ENCODE peak calls at places on chromosomes 2 and 18, in eight cellular contexts. Q, G, W, C, M, D, V and L are unnamed samples. For H3K4me1, the result is how much of the 10 kb centered on the place peaks cover.

GRCh38 chr18:59634096-59634495 is 63.1 kb downstream of the CCBE1 start:
- DNase-seq in M (no peak), G (no peak), W (no peak), D (no peak), Q (no peak), V (no peak), C (no peak), L (no peak)

GRCh38 chr18:48918660-48919415 is 31.9 kb downstream of the SMAD7 start:
- DNase-seq in M (no peak), G (no peak), Q (no peak), D (no peak), W (no peak), C (peak), V (no peak), L (no peak)

GRCh38 chr2:27075219-27075871 is 3.1 kb upstream of the EMILIN1 start:
- DNase-seq in G (no peak), C (no peak), M (peak), D (peak), W (peak), V (no peak), Q (no peak), L (no peak)

GRCh38 chr2:237672731-237673129 is 45.3 kb downstream of the LRRFIP1 start:
- DNase-seq in C (no peak), W (no peak), G (no peak), Q (no peak), V (no peak), D (no peak), M (no peak), L (peak)

GRCh38 chr2:220512419-220512818 is 885.0 kb downstream of the SLC4A3 start:
- DNase-seq in W (no peak), C (no peak), Q (no peak), V (no peak), D (no peak), M (no peak), G (no peak), L (no peak)

GRCh38 chr2:42743667-42744005 is 20.3 kb downstream of the OXER1 start:
- DNase-seq in W (no peak), G (no peak), Q (no peak), C (no peak), M (no peak), D (no peak), V (no peak), L (no peak)

GRCh38 chr2:10424051-10424450 is 24.1 kb downstream of the ODC1 start:
- DNase-seq in M (no peak), G (no peak), W (no peak), Q (no peak), D (peak), C (no peak), V (no peak), L (no peak)

GRCh38 chr18:70363861-70364260 is 75.0 kb downstream of the SOCS6 start:
- DNase-seq in Q (no peak), C (no peak), G (no peak), D (no peak), M (no peak), W (no peak), V (no peak), L (no peak)

GRCh38 chr2:223180463-223180862 is 128.5 kb downstream of the KCNE4 start:
- DNase-seq in C (no peak), G (no peak), V (no peak), D (no peak), W (no peak), Q (no peak), M (no peak), L (no peak)

GRCh38 chr2:9384521-9384920 is 38.8 kb downstream of the ITGB1BP1 start:
- DNase-seq in Q (no peak), D (no peak), M (no peak), V (peak), G (no peak), W (no peak), C (no peak), L (no peak)

GRCh38 chr18:79873449-79874110 is 75.8 kb downstream of the KCNG2 start:
- DNase-seq in V (no peak), W (no peak), Q (no peak), C (peak), M (no peak), D (peak), G (no peak), L (no peak)

GRCh38 chr18:56615738-56616520 is 22.5 kb downstream of the TXNL1 start:
- DNase-seq in V (peak), Q (peak), M (no peak), W (no peak), G (no peak), C (no peak), D (no peak), L (no peak)

GRCh38 chr2:12071343-12071742 is 324.9 kb downstream of the LPIN1 start:
- DNase-seq in Q (no peak), C (no peak), D (no peak), V (no peak), G (no peak), W (no peak), M (no peak), L (no peak)

GRCh38 chr18:49020129-49020528 is 69.4 kb upstream of the SMAD7 start:
- DNase-seq in C (peak), D (peak), G (no peak), Q (peak), V (peak), M (peak), W (no peak), L (peak)

GRCh38 chr2:120352701-120353590 is 7.0 kb downstream of the INHBB start:
- DNase-seq in M (no peak), G (no peak), D (peak), Q (no peak), W (no peak), C (no peak), V (no peak), L (no peak)

GRCh38 chr2:9256147-9256546 is 49.5 kb downstream of the ASAP2 start:
- DNase-seq in Q (no peak), G (no peak), C (no peak), M (no peak), W (no peak), V (no peak), D (no peak), L (no peak)

GRCh38 chr2:237692601-237693079 is 65.3 kb downstream of the LRRFIP1 start:
- DNase-seq in C (peak), Q (no peak), W (peak), G (peak), D (peak), V (peak), M (no peak), L (no peak)

GRCh38 chr2:3470166-3470651 is 49.1 kb downstream of the ADI1 start:
- DNase-seq in M (peak), C (no peak), D (peak), W (peak), G (no peak), Q (no peak), V (peak), L (no peak)

GRCh38 chr18:74367905-74368304 is 52.3 kb downstream of the C18orf63 start:
- DNase-seq in V (no peak), Q (no peak), D (no peak), M (no peak), C (no peak), G (no peak), W (peak), L (no peak)

GRCh38 chr18:60018801-60019462 is 119.1 kb downstream of the PMAIP1 start:
- DNase-seq in D (no peak), V (no peak), W (no peak), Q (no peak), M (no peak), C (no peak), G (no peak), L (no peak)

GRCh38 chr18:48418000-48418399 is 8.8 kb upstream of the ZBTB7C start:
- DNase-seq in M (no peak), D (no peak), C (no peak), G (no peak), V (no peak), Q (no peak), W (no peak), L (no peak)

GRCh38 chr2:145025382-145025781 is 505.5 kb upstream of the ZEB2 start:
- DNase-seq in M (no peak), G (no peak), D (no peak), C (no peak), W (no peak), V (no peak), Q (no peak), L (no peak)

GRCh38 chr18:2150566-2150965 is 420.7 kb downstream of the METTL4 start:
- DNase-seq in M (no peak), D (no peak), C (no peak), V (no peak), W (no peak), G (no peak), Q (no peak), L (no peak)

GRCh38 chr2:116832148-116832547 is 982.3 kb upstream of the DDX18 start:
- DNase-seq in Q (no peak), M (no peak), C (no peak), G (no peak), D (no peak), V (no peak), W (no peak), L (no peak)

GRCh38 chr2:32772623-32773221 is 144.9 kb downstream of the TTC27 start:
- DNase-seq in V (no peak), W (no peak), Q (no peak), C (peak), D (no peak), M (no peak), G (peak), L (peak)

GRCh38 chr2:143581989-143582719 is 452.9 kb downstream of the ARHGAP15 start:
- DNase-seq in W (no peak), V (no peak), D (no peak), C (no peak), M (no peak), G (no peak), Q (no peak), L (no peak)

GRCh38 chr2:72278046-72278445 is 130.4 kb upstream of the CYP26B1 start:
- DNase-seq in Q (no peak), C (no peak), W (no peak), D (no peak), V (no peak), G (no peak), M (no peak), L (peak)

GRCh38 chr2:36357506-36358316 is 2.1 kb downstream of the CRIM1 start:
- DNase-seq in W (peak), C (peak), M (no peak), V (no peak), D (no peak), G (peak), Q (peak), L (peak)
- H3K4me1 ChIP-seq in W (half or more), C (under half), M (under half), V (half or more), D (under half), G (half or more), Q (under half), L (under half)

GRCh38 chr2:174158003-174158402 is 90.3 kb downstream of the OLA1 start:
- DNase-seq in V (no peak), D (no peak), Q (peak), G (peak), C (peak), M (no peak), W (no peak), L (peak)
- TF ChIP-seq CTCF in V (peak), D (no peak), Q (peak), G (peak), C (peak), M (no peak), W (peak), L (peak)

GRCh38 chr2:240232961-240233890 is 92.8 kb upstream of the OTOS start:
- DNase-seq in D (peak), C (peak), Q (peak), M (peak), V (peak), W (peak), G (peak), L (peak)
- H3K4me1 ChIP-seq in D (under half), C (under half), Q (under half), M (under half), V (under half), W (under half), G (under half), L (under half)

GRCh38 chr2:201707753-201708152 is 9.3 kb upstream of the MPP4 start:
- DNase-seq in Q (no peak), W (no peak), C (no peak), V (no peak), G (no peak), M (no peak), D (no peak), L (no peak)
- TF ChIP-seq CTCF in Q (no peak), W (no peak), C (no peak), V (no peak), G (peak), M (no peak), D (no peak), L (peak)

GRCh38 chr2:157152362-157152761 is 105.1 kb upstream of the GALNT5 start:
- DNase-seq in W (no peak), V (no peak), D (no peak), Q (no peak), C (no peak), G (no peak), M (no peak), L (no peak)

GRCh38 chr2:157155992-157156391 is 101.5 kb upstream of the GALNT5 start:
- DNase-seq in W (no peak), D (no peak), C (no peak), M (no peak), G (no peak), V (no peak), Q (no peak), L (no peak)

GRCh38 chr2:157159221-157159904 is 98.1 kb upstream of the GALNT5 start:
- DNase-seq in W (no peak), D (no peak), V (no peak), Q (no peak), G (no peak), M (no peak), C (no peak), L (no peak)

GRCh38 chr2:157160131-157160530 is 97.4 kb upstream of the GALNT5 start:
- DNase-seq in V (no peak), Q (peak), G (no peak), M (no peak), D (no peak), W (no peak), C (no peak), L (no peak)

GRCh38 chr2:157158111-157158510 is 99.4 kb upstream of the GALNT5 start:
- DNase-seq in G (no peak), Q (no peak), V (no peak), C (no peak), W (no peak), M (no peak), D (no peak), L (no peak)
- H3K4me1 ChIP-seq in G (under half), Q (under half), V (under half), C (under half), W (under half), M (under half), D (under half), L (under half)